ENCODE peak calls at places on chromosomes 1 and 21, in nine cellular contexts. A is SK-N-SH, E is transverse colon, C is endothelial cell of umbilical vein, N is Panc1, H is stomach, K is sigmoid colon, G is suprapubic skin, Z is breast epithelium. V is an unnamed sample.

GRCh38 chr1:177103005-177103404 is 61.5 kb downstream of the ASTN1 start:
- DNase-seq in C (no peak), K (no peak), G (no peak), H (no peak), A (no peak), E (no peak), N (no peak), Z (no peak), V (no peak)

GRCh38 chr21:33024278-33025103 is 1.2 kb upstream of the OLIG2 start:
- DNase-seq in H (no peak), G (no peak), N (no peak), K (no peak), A (peak), C (no peak), Z (no peak), E (no peak), V (no peak)

GRCh38 chr1:91697322-91698260 is 188.4 kb downstream of the TGFBR3 start:
- DNase-seq in A (no peak), E (no peak), C (no peak), N (no peak), G (no peak), H (no peak), K (no peak), Z (no peak), V (no peak)

GRCh38 chr1:30444404-30444803 is 279.0 kb downstream of the MATN1 start:
- DNase-seq in H (no peak), K (no peak), G (no peak), Z (no peak), E (no peak), C (no peak), A (no peak), N (no peak), V (no peak)

GRCh38 chr1:116529199-116529616 is 41.6 kb downstream of the CD58 start:
- DNase-seq in E (no peak), Z (no peak), K (no peak), A (no peak), N (no peak), H (no peak), G (no peak), C (no peak), V (no peak)

GRCh38 chr1:170175477-170175876 is 29.7 kb downstream of the NTMT2 start:
- DNase-seq in G (no peak), C (no peak), Z (no peak), E (no peak), N (no peak), K (no peak), H (no peak), A (no peak), V (no peak)

GRCh38 chr1:999797-1000356 is at the start of gene HES4:
- DNase-seq in E (peak), H (peak), G (peak), N (no peak), K (peak), Z (peak), C (peak), A (peak), V (peak)

GRCh38 chr1:213541641-213542040 is 446.1 kb upstream of the PROX1 start:
- DNase-seq in A (no peak), Z (no peak), K (no peak), H (no peak), N (no peak), G (no peak), E (no peak), C (no peak), V (no peak)

GRCh38 chr1:56584910-56585528 is 5.7 kb upstream of the PLPP3 start:
- DNase-seq in K (no peak), N (no peak), H (no peak), E (no peak), C (peak), G (no peak), Z (no peak), A (peak), V (peak)

GRCh38 chr1:43463461-43463860 is 9.7 kb upstream of the HYI start:
- DNase-seq in N (no peak), K (no peak), H (no peak), Z (no peak), A (no peak), C (no peak), G (no peak), E (no peak), V (no peak)

GRCh38 chr1:51519857-51520699 is 1.0 kb upstream of the EPS15 start:
- DNase-seq in Z (no peak), K (no peak), E (no peak), A (no peak), G (no peak), N (no peak), H (no peak), C (peak), V (no peak)

GRCh38 chr1:156081174-156082110 is 823 bp downstream of the MEX3A start:
- DNase-seq in Z (no peak), N (no peak), H (no peak), E (no peak), C (peak), K (no peak), A (peak), G (no peak), V (no peak)

GRCh38 chr1:220687809-220688208 is 2.4 kb upstream of the C1orf115 start:
- DNase-seq in K (no peak), C (no peak), A (no peak), E (no peak), H (no peak), G (no peak), N (no peak), Z (no peak), V (no peak)

DNA sequence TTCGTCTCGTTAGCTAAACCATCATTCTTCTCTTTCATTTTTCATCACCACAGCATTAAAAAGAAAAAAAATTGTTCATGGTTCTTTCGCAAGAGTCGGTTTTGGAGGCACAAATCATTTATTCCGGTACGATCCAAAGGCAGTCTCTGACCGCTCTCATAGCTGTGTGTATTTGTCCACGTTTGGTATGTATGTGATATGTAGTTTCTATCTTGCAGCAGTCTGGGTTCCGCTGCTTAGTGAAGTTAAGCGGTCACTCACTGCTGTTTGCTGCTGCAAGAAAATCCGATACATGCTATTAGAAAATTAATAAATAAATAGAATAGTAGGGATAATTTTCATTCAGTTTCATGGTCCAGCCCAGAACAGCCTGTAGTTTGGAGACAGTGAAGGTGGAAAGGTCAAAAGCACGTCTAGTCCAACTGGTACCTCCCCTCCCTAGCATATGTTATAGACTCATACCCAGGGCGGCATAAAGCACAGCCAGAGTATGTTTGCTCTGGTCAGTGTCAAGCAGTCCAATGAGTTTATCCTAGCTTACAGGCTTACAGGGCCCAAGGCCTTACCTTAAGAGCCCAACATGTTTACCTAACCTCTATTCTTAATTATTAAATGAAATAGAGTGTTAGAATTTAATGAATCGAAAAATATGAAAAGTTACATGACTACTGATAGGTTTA is 2.5 kb downstream of the FMN2 start:
- DNase-seq in K (no peak), C (no peak), N (no peak), G (no peak), E (no peak), H (no peak), Z (no peak), A (peak), V (no peak)
- H3K4me3 ChIP-seq in K (peak), C (no peak), N (no peak), G (no peak), E (no peak), H (no peak), Z (no peak), A (peak), V (no peak)

GRCh38 chr1:160837558-160838205 is 25.0 kb downstream of the CD244 start:
- DNase-seq in H (peak), C (no peak), Z (peak), A (peak), G (no peak), E (peak), N (no peak), K (no peak), V (no peak)
- TF ChIP-seq POLR2AphosphoS5 in H (no peak), C (no peak), Z (no peak), A (no peak), G (no peak), E (no peak), N (no peak), K (no peak), V (no peak)

GRCh38 chr1:25563330-25564215 is 20.2 kb downstream of the LDLRAP1 start:
- DNase-seq in G (no peak), N (no peak), C (no peak), E (no peak), K (no peak), A (no peak), H (no peak), Z (no peak), V (no peak)

GRCh38 chr1:25564777-25565176 is 21.4 kb downstream of the LDLRAP1 start:
- DNase-seq in H (no peak), K (no peak), E (no peak), A (no peak), N (no peak), C (no peak), Z (no peak), G (no peak), V (no peak)

GRCh38 chr1:25562101-25562927 is 18.9 kb downstream of the LDLRAP1 start:
- DNase-seq in E (peak), N (no peak), A (no peak), Z (peak), G (no peak), H (peak), C (no peak), K (no peak), V (peak)

GRCh38 chr1:25561426-25562100 is 18.2 kb downstream of the LDLRAP1 start:
- DNase-seq in C (peak), E (no peak), H (no peak), K (no peak), G (no peak), N (no peak), A (no peak), Z (no peak), V (no peak)

GRCh38 chr1:25562928-25563283 is 19.5 kb downstream of the LDLRAP1 start:
- DNase-seq in G (no peak), N (no peak), A (no peak), Z (no peak), E (no peak), H (no peak), K (no peak), C (no peak), V (no peak)
- H3K4me3 ChIP-seq in G (no peak), N (no peak), A (no peak), Z (no peak), E (no peak), H (no peak), K (no peak), C (no peak), V (no peak)

DNA sequence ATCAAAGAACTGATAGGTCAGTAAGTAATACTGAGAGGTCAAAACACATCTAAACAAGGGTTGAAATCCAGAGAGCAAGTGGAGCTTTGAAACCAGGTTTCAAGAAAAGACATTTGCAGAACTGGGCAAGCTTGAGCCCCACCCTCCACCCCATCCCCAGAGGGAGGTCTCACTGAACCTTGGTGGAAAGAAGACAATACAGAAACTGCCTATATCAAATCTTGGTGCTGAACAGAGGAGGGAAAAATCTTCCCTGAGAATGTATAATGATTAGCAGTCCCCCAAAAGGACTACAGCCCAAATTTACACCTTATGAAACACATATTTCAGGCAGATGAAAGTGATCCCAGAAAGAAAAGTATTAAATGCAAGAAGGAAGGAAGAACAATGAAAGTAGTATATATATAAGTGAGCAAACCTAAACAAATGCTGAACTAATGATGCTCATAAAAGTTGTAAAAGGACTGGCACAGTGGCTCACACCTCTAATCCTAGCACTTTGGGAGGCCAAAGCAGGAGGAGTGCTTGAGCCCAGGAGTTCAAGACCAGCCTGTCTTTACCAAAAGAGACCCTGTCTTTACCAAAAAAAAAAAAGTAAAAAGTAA is 12.4 kb downstream of the ZBTB17 start:
- DNase-seq in N (no peak), E (no peak), C (no peak), K (no peak), H (no peak), A (no peak), Z (no peak), G (no peak), V (no peak)
- TF ChIP-seq POLR2AphosphoS5 in N (no peak), E (no peak), C (no peak), K (no peak), H (no peak), A (no peak), Z (no peak), G (no peak), V (no peak)

GRCh38 chr1:165424454-165425283 is 20.3 kb downstream of the RXRG start:
- DNase-seq in Z (no peak), C (no peak), E (no peak), A (no peak), N (no peak), H (no peak), G (no peak), K (no peak), V (no peak)
- H3K4me3 ChIP-seq in Z (peak), C (no peak), E (no peak), A (no peak), N (no peak), H (peak), G (no peak), K (peak), V (no peak)